ENCODE peak calls at places on chromosome 11, in five cellular contexts. O is astrocyte of the spinal cord, F is heart left ventricle, Q is psoas muscle, A is tibial artery. N is an unnamed sample.

GRCh38 chr11:8604078-8604723 is 10.2 kb upstream of the STK33 start:
- DNase-seq in F (no peak), Q (peak), O (peak), A (peak), N (peak)

GRCh38 chr11:87007938-87008337 is 29.8 kb upstream of the TMEM135 start:
- DNase-seq in Q (no peak), O (peak), F (no peak), A (no peak), N (peak)

GRCh38 chr11:99739464-99740089 is 718.8 kb downstream of the CNTN5 start:
- DNase-seq in O (peak), F (no peak), A (no peak), Q (no peak), N (peak)

GRCh38 chr11:48210052-48210451 is 6.6 kb upstream of the OR4B1 start:
- DNase-seq in Q (no peak), A (no peak), F (no peak), O (no peak), N (no peak)

GRCh38 chr11:100329352-100329751 is 357.7 kb upstream of the ARHGAP42 start:
- DNase-seq in F (no peak), O (no peak), A (no peak), Q (no peak), N (no peak)

GRCh38 chr11:12050470-12050891 is 42.1 kb upstream of the DKK3 start:
- DNase-seq in O (peak), Q (no peak), A (no peak), F (no peak), N (peak)

GRCh38 chr11:126969865-126970479 is 30.6 kb downstream of the KIRREL3 start:
- DNase-seq in O (peak), F (no peak), Q (no peak), A (no peak), N (peak)

GRCh38 chr11:94934362-94934761 is 39.0 kb downstream of the CWC15 start:
- DNase-seq in O (peak), Q (no peak), F (no peak), A (no peak), N (no peak)

GRCh38 chr11:72970557-72971118 is 156.4 kb downstream of the ATG16L2 start:
- DNase-seq in Q (no peak), F (no peak), A (no peak), O (no peak), N (no peak)

GRCh38 chr11:47446833-47447232 is 2.1 kb downstream of the RAPSN start:
- DNase-seq in A (no peak), F (no peak), O (no peak), Q (no peak), N (no peak)

GRCh38 chr11:126185200-126186030 is 26.0 kb downstream of the RPUSD4 start:
- DNase-seq in Q (no peak), A (no peak), O (no peak), F (no peak), N (no peak)

GRCh38 chr11:83694191-83694905 is 408.2 kb upstream of the CCDC90B start:
- DNase-seq in F (no peak), Q (no peak), O (no peak), A (no peak), N (no peak)

GRCh38 chr11:64653388-64653973 is 62.5 kb downstream of the SLC22A12 start:
- DNase-seq in A (no peak), O (no peak), F (no peak), Q (no peak), N (no peak)

GRCh38 chr11:8070417-8071101 is 10.5 kb upstream of the TUB start:
- DNase-seq in O (peak), A (peak), Q (no peak), F (no peak), N (no peak)

GRCh38 chr11:35541621-35542375 is 16.4 kb upstream of the PAMR1 start:
- DNase-seq in F (peak), Q (peak), O (peak), A (peak), N (peak)

GRCh38 chr11:57779275-57779674 is 17.7 kb downstream of the CTNND1 start:
- DNase-seq in O (peak), A (no peak), Q (no peak), F (peak), N (no peak)

GRCh38 chr11:134272381-134273316 is 3.5 kb upstream of the GLB1L3 start:
- DNase-seq in O (no peak), Q (no peak), A (no peak), F (no peak), N (no peak)

GRCh38 chr11:99937330-99937729 is 749.8 kb upstream of the ARHGAP42 start:
- DNase-seq in F (no peak), A (no peak), O (no peak), Q (no peak), N (no peak)

GRCh38 chr11:75326439-75326810 is 25.0 kb downstream of the ARRB1 start:
- DNase-seq in Q (no peak), F (no peak), A (no peak), O (no peak), N (no peak)

GRCh38 chr11:2914475-2915195 is 14.6 kb downstream of the PHLDA2 start:
- DNase-seq in A (no peak), O (no peak), Q (no peak), F (peak), N (no peak)

GRCh38 chr11:111526501-111526900 is 11.9 kb downstream of the HOATZ start:
- DNase-seq in O (peak), A (no peak), Q (no peak), F (no peak), N (no peak)

GRCh38 chr11:27242591-27242990 is 120.4 kb downstream of the CCDC34 start:
- DNase-seq in Q (no peak), O (peak), A (no peak), F (no peak), N (peak)

GRCh38 chr11:110613526-110613925 is 98.7 kb downstream of the ARHGAP20 start:
- DNase-seq in O (no peak), Q (no peak), F (no peak), A (no peak), N (no peak)

GRCh38 chr11:67301951-67302516 is 1.3 kb upstream of the SSH3 start:
- DNase-seq in Q (peak), A (peak), O (peak), F (peak), N (no peak)

GRCh38 chr11:3613998-3614741 is 27.6 kb downstream of the ART5 start:
- DNase-seq in Q (no peak), F (no peak), A (no peak), O (no peak), N (no peak)

GRCh38 chr11:88507771-88508557 is 170.4 kb upstream of the CTSC start:
- DNase-seq in O (no peak), Q (no peak), A (no peak), F (no peak), N (no peak)
- H3K4me3 ChIP-seq in O (no peak), Q (peak), A (no peak), F (peak), N (no peak)

GRCh38 chr11:131409307-131409706 is 38.9 kb downstream of the NTM start:
- DNase-seq in A (no peak), O (no peak), Q (no peak), F (no peak), N (no peak)

GRCh38 chr11:131412061-131412460 is 41.6 kb downstream of the NTM start:
- DNase-seq in A (no peak), Q (no peak), F (no peak), O (no peak), N (no peak)

GRCh38 chr11:131404010-131404409 is 33.6 kb downstream of the NTM start:
- DNase-seq in Q (no peak), F (no peak), A (no peak), O (no peak), N (no peak)

GRCh38 chr11:131413217-131413616 is 42.8 kb downstream of the NTM start:
- DNase-seq in Q (no peak), F (no peak), O (no peak), A (no peak), N (no peak)

GRCh38 chr11:131408011-131408640 is 37.7 kb downstream of the NTM start:
- DNase-seq in A (peak), O (peak), F (no peak), Q (no peak), N (no peak)
- TF ChIP-seq CTCF in A (no peak), O (peak), F (peak), Q (no peak), N (peak)

GRCh38 chr11:9688716-9689511 is 25.0 kb downstream of the SWAP70 start:
- DNase-seq in Q (no peak), F (peak), O (peak), A (no peak), N (peak)
- H3K4me3 ChIP-seq in Q (no peak), F (peak), O (no peak), A (no peak), N (peak)

DNA sequence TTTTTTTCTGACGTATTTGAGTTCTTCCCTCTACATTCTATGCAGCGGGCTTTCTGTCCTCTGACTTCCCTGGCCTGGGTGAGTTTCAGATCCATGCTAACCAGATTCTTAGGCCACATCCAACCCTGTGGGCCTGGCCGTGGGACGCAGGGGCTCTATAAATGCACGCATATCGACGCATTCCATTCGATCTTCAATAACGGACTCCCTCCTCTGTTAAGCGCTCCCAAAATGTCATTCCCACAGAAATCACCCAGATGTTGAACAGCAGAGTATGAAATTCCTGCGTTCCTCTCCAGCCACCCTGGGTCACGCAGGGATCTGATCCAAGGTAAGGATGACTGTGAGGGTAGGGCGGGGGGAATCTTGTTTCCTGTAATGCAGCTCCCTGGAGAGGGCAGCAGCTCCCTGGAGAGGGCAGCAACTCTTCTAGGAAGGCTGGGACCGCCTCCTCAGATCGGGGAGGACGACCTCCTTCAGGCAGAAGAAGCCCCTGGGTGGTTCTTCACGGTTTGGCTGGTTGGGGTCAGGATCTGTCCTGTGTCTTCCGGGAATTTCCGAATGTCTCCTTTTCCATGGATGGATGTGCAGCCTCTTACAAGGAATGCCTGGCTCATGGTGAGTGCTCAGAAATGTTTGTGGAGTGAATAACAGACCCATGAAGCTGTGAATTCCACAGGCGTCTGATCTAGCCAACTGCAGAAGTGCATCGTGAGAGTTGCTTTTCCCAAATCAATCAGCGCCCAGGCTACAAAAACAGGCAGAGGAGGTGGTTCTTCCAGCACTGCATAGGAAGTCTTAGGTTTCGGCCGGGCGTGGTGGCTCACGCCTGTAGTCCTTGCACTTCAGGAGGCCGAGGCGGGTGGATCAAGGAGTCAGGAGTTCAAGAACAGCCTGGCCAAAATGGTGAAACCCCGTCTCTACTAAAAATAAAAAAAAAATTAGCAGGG is 12.2 kb downstream of the MRGPRD start:
- DNase-seq in F (no peak), O (no peak), Q (no peak), A (no peak), N (no peak)
- TF ChIP-seq CTCF in F (no peak), O (no peak), Q (no peak), A (no peak), N (no peak)

DNA sequence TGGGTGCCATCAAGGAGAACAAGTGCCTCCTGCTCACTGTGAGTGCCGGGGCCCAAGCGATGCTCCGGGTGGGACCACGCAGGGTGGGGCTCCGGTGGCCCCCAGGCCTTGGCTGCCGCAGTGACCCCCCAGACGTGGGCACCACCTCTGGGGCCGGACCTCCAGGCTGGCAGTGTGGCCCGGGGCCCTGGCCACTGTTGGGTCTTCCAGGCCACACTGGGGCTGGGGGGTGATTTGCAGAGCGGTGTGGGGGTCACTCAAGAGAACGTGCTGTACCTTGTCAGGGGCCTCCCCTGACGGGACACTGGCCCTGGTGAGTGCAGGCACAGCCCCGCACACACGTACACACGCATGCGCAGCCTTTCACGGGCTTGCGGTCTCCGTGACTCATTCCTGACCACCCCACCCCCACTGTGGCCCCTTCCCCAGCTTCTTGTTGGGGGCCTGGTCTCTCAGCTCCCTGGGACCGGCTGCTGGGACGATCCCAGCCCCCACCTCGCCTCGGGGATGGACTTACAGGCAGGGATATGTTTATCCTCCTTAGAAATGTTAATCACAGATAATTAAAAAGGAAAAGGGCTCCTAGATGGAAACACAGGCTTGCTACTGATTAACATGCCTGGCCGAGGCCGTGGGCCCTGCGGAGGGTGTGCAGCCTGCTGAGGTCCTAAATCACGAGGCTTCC is 20.2 kb downstream of the TSPAN4 start:
- DNase-seq in O (no peak), Q (no peak), F (no peak), A (no peak), N (no peak)
- H3K4me3 ChIP-seq in O (no peak), Q (no peak), F (no peak), A (no peak), N (no peak)

GRCh38 chr11:62373464-62374110 is 36.3 kb downstream of the ASRGL1 start:
- DNase-seq in Q (no peak), A (no peak), O (no peak), F (no peak), N (no peak)
- TF ChIP-seq CTCF in Q (no peak), A (no peak), O (no peak), F (no peak), N (no peak)

N was measured in astrocyte of the cerebellum.